ENCODE peak calls at places on chromosomes 5 and 9, in six cellular contexts. One of them, this sample, is unnamed.
A peak's percentile ranks its signal among the peaks of the same experiment; 100 is the strongest.

GRCh38 chr9:83062653-83063527 is at the start of gene RASEF:
- DNase-seq in astrocyte of the spinal cord: peak; percentile 42
- DNase-seq in heart right ventricle: no peak
- DNase-seq in GM23338: peak; percentile 88
- DNase-seq in colonic mucosa: peak; percentile 85
- DNase-seq in spleen: peak; percentile 74
- DNase-seq in this sample: no peak

GRCh38 chr9:77421506-77422265 is 226.4 kb downstream of the GNA14 start:
- DNase-seq in astrocyte of the spinal cord: peak; percentile 48
- DNase-seq in heart right ventricle: no peak
- DNase-seq in GM23338: no peak
- DNase-seq in colonic mucosa: no peak
- DNase-seq in spleen: no peak
- DNase-seq in this sample: no peak

GRCh38 chr9:112387115-112387514 is 7.2 kb downstream of the HSDL2 start:
- DNase-seq in astrocyte of the spinal cord: no peak
- DNase-seq in heart right ventricle: no peak
- DNase-seq in GM23338: no peak
- DNase-seq in colonic mucosa: no peak
- DNase-seq in spleen: no peak
- DNase-seq in this sample: no peak

GRCh38 chr9:37410969-37411785 is 11.3 kb upstream of the GRHPR start:
- DNase-seq in astrocyte of the spinal cord: no peak
- DNase-seq in heart right ventricle: no peak
- DNase-seq in GM23338: peak; percentile 70
- DNase-seq in colonic mucosa: no peak
- DNase-seq in spleen: peak; percentile 68
- DNase-seq in this sample: no peak

GRCh38 chr9:134585746-134586706 is 55.6 kb upstream of the COL5A1 start:
- DNase-seq in astrocyte of the spinal cord: peak; percentile 71
- DNase-seq in heart right ventricle: no peak
- DNase-seq in GM23338: no peak
- DNase-seq in colonic mucosa: peak; percentile 2
- DNase-seq in spleen: no peak
- DNase-seq in this sample: no peak

GRCh38 chr9:124251605-124252366 is 6.0 kb upstream of the NEK6 start:
- DNase-seq in astrocyte of the spinal cord: peak; percentile 56
- DNase-seq in heart right ventricle: no peak
- DNase-seq in GM23338: no peak
- DNase-seq in colonic mucosa: no peak
- DNase-seq in spleen: no peak
- DNase-seq in this sample: peak; percentile 56

GRCh38 chr5:166595274-166595951 is 1696.0 kb upstream of the WWC1 start:
- DNase-seq in astrocyte of the spinal cord: no peak
- DNase-seq in heart right ventricle: no peak
- DNase-seq in GM23338: peak; percentile 19
- DNase-seq in colonic mucosa: no peak
- DNase-seq in spleen: no peak
- DNase-seq in this sample: no peak

GRCh38 chr9:16214677-16215076 is 655.8 kb downstream of the BNC2 start:
- DNase-seq in astrocyte of the spinal cord: no peak
- DNase-seq in heart right ventricle: no peak
- DNase-seq in GM23338: no peak
- DNase-seq in colonic mucosa: no peak
- DNase-seq in spleen: no peak
- DNase-seq in this sample: no peak

GRCh38 chr9:126397056-126397455 is 70.4 kb downstream of the MVB12B start:
- DNase-seq in astrocyte of the spinal cord: no peak
- DNase-seq in heart right ventricle: no peak
- DNase-seq in GM23338: no peak
- DNase-seq in colonic mucosa: no peak
- DNase-seq in spleen: no peak
- DNase-seq in this sample: no peak

GRCh38 chr5:172527559-172527958 is 73.2 kb upstream of the SH3PXD2B start:
- DNase-seq in astrocyte of the spinal cord: no peak
- DNase-seq in heart right ventricle: no peak
- DNase-seq in GM23338: no peak
- DNase-seq in colonic mucosa: peak; percentile 12
- DNase-seq in spleen: peak; percentile 13
- DNase-seq in this sample: no peak

GRCh38 chr5:9069650-9070049 is 476.2 kb downstream of the SEMA5A start:
- DNase-seq in astrocyte of the spinal cord: no peak
- DNase-seq in heart right ventricle: no peak
- DNase-seq in GM23338: no peak
- DNase-seq in colonic mucosa: no peak
- DNase-seq in spleen: no peak
- DNase-seq in this sample: peak; percentile 84

GRCh38 chr5:68374770-68375518 is 159.4 kb downstream of the PIK3R1 start:
- DNase-seq in astrocyte of the spinal cord: no peak
- DNase-seq in heart right ventricle: no peak
- DNase-seq in GM23338: no peak
- DNase-seq in colonic mucosa: no peak
- DNase-seq in spleen: no peak
- DNase-seq in this sample: no peak

DNA sequence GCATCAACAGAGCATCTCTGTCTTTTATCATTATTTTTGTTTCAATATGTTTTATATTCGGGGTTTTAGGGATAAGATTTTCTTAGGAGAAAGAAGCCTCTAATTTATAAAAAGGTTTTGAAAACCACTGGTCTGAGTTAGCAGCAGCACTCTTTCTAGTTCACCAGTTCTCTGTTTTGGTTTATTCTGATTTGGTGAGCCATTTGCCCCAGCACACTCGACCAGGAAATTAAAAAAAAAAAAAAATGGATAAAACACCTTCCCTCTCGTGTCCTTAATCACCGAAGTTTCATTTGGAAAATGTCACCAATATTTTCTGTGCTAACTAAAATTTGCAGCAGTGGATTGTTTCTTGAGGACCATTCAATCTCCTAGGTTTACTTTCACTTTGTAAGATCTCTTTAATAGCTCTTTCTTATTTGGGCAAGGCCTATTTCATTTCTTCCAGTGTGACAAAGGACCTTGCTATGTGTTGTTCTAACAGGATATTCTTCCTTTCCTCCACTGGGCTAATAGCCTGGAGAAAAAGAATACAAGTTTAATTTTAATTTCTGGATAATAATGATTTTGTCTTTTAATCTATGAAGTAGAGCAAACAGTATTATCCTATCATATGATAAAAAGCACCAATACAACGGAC is 57.8 kb upstream of the ANXA1 start:
- DNase-seq in astrocyte of the spinal cord: peak; percentile 38
- DNase-seq in heart right ventricle: no peak
- DNase-seq in GM23338: no peak
- DNase-seq in colonic mucosa: no peak
- DNase-seq in spleen: no peak
- DNase-seq in this sample: no peak
- H3K4me3 ChIP-seq in astrocyte of the spinal cord: no peak overlapping the region
- H3K4me3 ChIP-seq in heart right ventricle: peak overlapping the region; percentile 23
- H3K4me3 ChIP-seq in GM23338: no peak overlapping the region
- H3K4me3 ChIP-seq in colonic mucosa: no peak overlapping the region
- H3K4me3 ChIP-seq in spleen: no peak overlapping the region
- H3K4me3 ChIP-seq in this sample: no peak overlapping the region

GRCh38 chr5:142324377-142324870 is 397 bp downstream of the SPRY4 start:
- DNase-seq in astrocyte of the spinal cord: no peak
- DNase-seq in heart right ventricle: no peak
- DNase-seq in GM23338: no peak
- DNase-seq in colonic mucosa: no peak
- DNase-seq in spleen: no peak
- DNase-seq in this sample: no peak

GRCh38 chr5:142327111-142327842 is 2.5 kb upstream of the SPRY4 start:
- DNase-seq in astrocyte of the spinal cord: peak; percentile 73
- DNase-seq in heart right ventricle: no peak
- DNase-seq in GM23338: peak; percentile 65
- DNase-seq in colonic mucosa: no peak
- DNase-seq in spleen: no peak
- DNase-seq in this sample: no peak

GRCh38 chr5:142325677-142326479 is 1.1 kb upstream of the SPRY4 start:
- DNase-seq in astrocyte of the spinal cord: peak; percentile 87
- DNase-seq in heart right ventricle: peak; percentile 70
- DNase-seq in GM23338: peak; percentile 94
- DNase-seq in colonic mucosa: peak; percentile 66
- DNase-seq in spleen: no peak
- DNase-seq in this sample: no peak

GRCh38 chr5:142324871-142325676 is at the start of gene SPRY4:
- DNase-seq in astrocyte of the spinal cord: peak; percentile 99
- DNase-seq in heart right ventricle: peak; percentile 94
- DNase-seq in GM23338: peak; percentile 98
- DNase-seq in colonic mucosa: peak; percentile 94
- DNase-seq in spleen: peak; percentile 93
- DNase-seq in this sample: peak; percentile 84

GRCh38 chr5:142326480-142326938 is 1.7 kb upstream of the SPRY4 start:
- DNase-seq in astrocyte of the spinal cord: peak; percentile 48
- DNase-seq in heart right ventricle: no peak
- DNase-seq in GM23338: no peak
- DNase-seq in colonic mucosa: no peak
- DNase-seq in spleen: no peak
- DNase-seq in this sample: no peak
- H3K4me3 ChIP-seq in astrocyte of the spinal cord: peak overlapping the region; percentile 87
- H3K4me3 ChIP-seq in heart right ventricle: peak overlapping the region; percentile 75
- H3K4me3 ChIP-seq in GM23338: peak overlapping the region; percentile 98
- H3K4me3 ChIP-seq in colonic mucosa: peak overlapping the region; percentile 77
- H3K4me3 ChIP-seq in spleen: no peak overlapping the region
- H3K4me3 ChIP-seq in this sample: peak overlapping the region; percentile 71

GRCh38 chr5:3609120-3609681 is 13.6 kb downstream of the IRX1 start:
- DNase-seq in astrocyte of the spinal cord: no peak
- DNase-seq in heart right ventricle: no peak
- DNase-seq in GM23338: no peak
- DNase-seq in colonic mucosa: no peak
- DNase-seq in spleen: peak; percentile 35
- DNase-seq in this sample: no peak
- H3K4me3 ChIP-seq in astrocyte of the spinal cord: no peak overlapping the region
- H3K4me3 ChIP-seq in heart right ventricle: no peak overlapping the region
- H3K4me3 ChIP-seq in GM23338: no peak overlapping the region
- H3K4me3 ChIP-seq in colonic mucosa: no peak overlapping the region
- H3K4me3 ChIP-seq in spleen: no peak overlapping the region
- H3K4me3 ChIP-seq in this sample: no peak overlapping the region

GRCh38 chr5:139694556-139695182 is 46.5 kb downstream of the CXXC5 start:
- DNase-seq in astrocyte of the spinal cord: no peak
- DNase-seq in heart right ventricle: no peak
- DNase-seq in GM23338: no peak
- DNase-seq in colonic mucosa: no peak
- DNase-seq in spleen: no peak
- DNase-seq in this sample: no peak

GRCh38 chr5:139695183-139695573 is 47.0 kb downstream of the CXXC5 start:
- DNase-seq in astrocyte of the spinal cord: no peak
- DNase-seq in heart right ventricle: no peak
- DNase-seq in GM23338: no peak
- DNase-seq in colonic mucosa: no peak
- DNase-seq in spleen: no peak
- DNase-seq in this sample: no peak

GRCh38 chr5:139698461-139699146 is 50.5 kb downstream of the CXXC5 start:
- DNase-seq in astrocyte of the spinal cord: peak; percentile 90
- DNase-seq in heart right ventricle: peak; percentile 91
- DNase-seq in GM23338: peak; percentile 94
- DNase-seq in colonic mucosa: peak; percentile 69
- DNase-seq in spleen: peak; percentile 84
- DNase-seq in this sample: no peak

GRCh38 chr5:139696894-139697658 is 48.9 kb downstream of the CXXC5 start:
- DNase-seq in astrocyte of the spinal cord: peak; percentile 97
- DNase-seq in heart right ventricle: peak; percentile 87
- DNase-seq in GM23338: peak; percentile 87
- DNase-seq in colonic mucosa: peak; percentile 66
- DNase-seq in spleen: peak; percentile 86
- DNase-seq in this sample: peak; percentile 86

DNA sequence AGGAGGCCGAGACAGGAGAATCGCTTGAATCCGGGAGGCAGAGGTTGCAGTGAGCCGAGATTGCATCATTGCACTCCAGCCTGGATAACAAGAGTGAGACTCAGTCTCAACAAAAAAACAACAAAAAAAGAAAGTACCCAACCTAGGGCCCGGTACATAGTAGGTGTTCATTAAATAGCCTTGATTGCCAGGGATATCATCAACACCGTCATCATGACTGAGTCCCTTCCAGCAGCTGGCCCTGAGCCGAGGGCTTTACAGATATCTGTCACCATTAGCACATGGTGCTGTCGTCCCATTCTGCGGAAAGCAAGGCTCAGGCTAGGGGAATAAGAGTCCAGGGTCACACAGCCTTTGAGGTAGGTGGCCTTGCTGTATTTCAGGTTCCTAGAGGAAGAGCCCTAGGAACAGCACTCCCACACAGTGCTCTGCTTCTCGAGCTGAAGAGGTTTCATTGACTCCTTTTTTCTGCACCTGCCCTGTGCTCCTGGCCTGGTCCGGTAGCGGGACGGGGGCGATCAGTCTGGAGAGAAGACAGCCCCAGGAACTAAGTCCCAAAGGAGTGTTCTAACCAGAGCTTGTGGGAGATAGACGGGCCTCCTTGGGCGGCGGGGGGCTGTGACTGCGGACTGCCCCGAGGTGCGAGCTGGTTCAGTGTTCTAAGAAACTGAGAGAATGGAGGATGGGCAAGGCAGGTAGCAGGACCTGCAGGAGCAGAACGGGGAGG is 48.2 kb downstream of the CXXC5 start:
- DNase-seq in astrocyte of the spinal cord: no peak
- DNase-seq in heart right ventricle: no peak
- DNase-seq in GM23338: peak; percentile 35
- DNase-seq in colonic mucosa: no peak
- DNase-seq in spleen: peak; percentile 75
- DNase-seq in this sample: no peak
- H3K4me3 ChIP-seq in astrocyte of the spinal cord: no peak overlapping the region
- H3K4me3 ChIP-seq in heart right ventricle: peak overlapping the region; percentile 44
- H3K4me3 ChIP-seq in GM23338: peak overlapping the region; percentile 61
- H3K4me3 ChIP-seq in colonic mucosa: no peak overlapping the region
- H3K4me3 ChIP-seq in spleen: no peak overlapping the region
- H3K4me3 ChIP-seq in this sample: no peak overlapping the region

GRCh38 chr9:89606567-89607311 is 1.9 kb downstream of the GADD45G start:
- DNase-seq in astrocyte of the spinal cord: no peak
- DNase-seq in heart right ventricle: peak; percentile 26
- DNase-seq in GM23338: peak; percentile 43
- DNase-seq in colonic mucosa: peak; percentile 78
- DNase-seq in spleen: no peak
- DNase-seq in this sample: peak; percentile 12
- H3K4me3 ChIP-seq in astrocyte of the spinal cord: no peak overlapping the region
- H3K4me3 ChIP-seq in heart right ventricle: peak overlapping the region; percentile 84
- H3K4me3 ChIP-seq in GM23338: peak overlapping the region; percentile 94
- H3K4me3 ChIP-seq in colonic mucosa: peak overlapping the region; percentile 95
- H3K4me3 ChIP-seq in spleen: peak overlapping the region; percentile 47
- H3K4me3 ChIP-seq in this sample: no peak overlapping the region

DNA sequence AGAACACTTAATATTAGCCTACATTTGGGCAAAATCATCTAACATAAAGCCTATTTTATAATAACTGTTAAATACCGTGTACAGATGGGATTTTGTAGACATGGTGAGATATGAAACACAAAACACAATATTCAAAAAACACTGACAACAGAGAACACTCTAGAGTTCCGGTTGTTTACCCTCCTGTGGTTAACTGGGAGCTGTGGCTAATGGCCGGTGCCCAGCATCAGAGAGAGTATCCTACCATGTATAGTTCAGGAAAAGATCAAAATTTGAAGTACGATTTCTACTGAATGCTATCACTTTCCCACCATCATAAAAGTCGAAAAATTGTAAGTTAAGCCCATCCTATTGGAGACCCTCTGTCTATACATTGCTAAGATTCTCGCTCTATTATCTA is 2.4 kb downstream of the CAMK4 start:
- DNase-seq in astrocyte of the spinal cord: no peak
- DNase-seq in heart right ventricle: no peak
- DNase-seq in GM23338: no peak
- DNase-seq in colonic mucosa: no peak
- DNase-seq in spleen: no peak
- DNase-seq in this sample: no peak
- H3K4me3 ChIP-seq in astrocyte of the spinal cord: no peak overlapping the region
- H3K4me3 ChIP-seq in heart right ventricle: peak overlapping the region; percentile 57
- H3K4me3 ChIP-seq in GM23338: no peak overlapping the region
- H3K4me3 ChIP-seq in colonic mucosa: no peak overlapping the region
- H3K4me3 ChIP-seq in spleen: no peak overlapping the region
- H3K4me3 ChIP-seq in this sample: no peak overlapping the region

GRCh38 chr9:13513262-13513661 is 233.8 kb upstream of the MPDZ start:
- DNase-seq in astrocyte of the spinal cord: peak; percentile 23
- DNase-seq in heart right ventricle: peak; percentile 25
- DNase-seq in GM23338: no peak
- DNase-seq in colonic mucosa: no peak
- DNase-seq in spleen: no peak
- DNase-seq in this sample: no peak
- H3K4me3 ChIP-seq in astrocyte of the spinal cord: no peak overlapping the region
- H3K4me3 ChIP-seq in heart right ventricle: no peak overlapping the region
- H3K4me3 ChIP-seq in GM23338: no peak overlapping the region
- H3K4me3 ChIP-seq in colonic mucosa: no peak overlapping the region
- H3K4me3 ChIP-seq in spleen: no peak overlapping the region
- H3K4me3 ChIP-seq in this sample: no peak overlapping the region

This sample was measured in kidney epithelial cell.